ENCODE peak calls at places on chromosomes 7 and 10, in ten cellular contexts. W is renal cortical epithelial cell; P is WTC11; X is neural crest cell; O is foreskin fibroblast; T is kidney tubule cell; R is SW480; U is fibroblast of villous mesenchyme; Z is RKO; N is stimulated activated CD4-positive, alpha-beta T cell treated with anti-CD3 and anti-CD28 coated beads, Interleukin-12 subunit alpha, Interleukin-12 subunit beta, amount 100 ng/mL, for 4 hours. D is an unnamed sample.
A peak's percentile ranks its signal among the peaks of the same experiment; 100 is the strongest.

GRCh38 chr10:50420166-50420565 is 168.8 kb upstream of the ASAH2 start:
- DNase-seq in X (no peak), R (peak; percentile 7), Z (peak; percentile 12), T (no peak), N (no peak), O (no peak), W (no peak), P (no peak), U (no peak), D (no peak)

GRCh38 chr10:112278871-112279270 is 4.3 kb upstream of the TECTB start:
- DNase-seq in X (no peak), O (no peak), T (no peak), N (no peak), Z (no peak), P (no peak), W (no peak), U (no peak), R (no peak), D (no peak)

GRCh38 chr7:13982940-13983677 is 6.4 kb downstream of the ETV1 start:
- DNase-seq in N (no peak), P (no peak), R (no peak), O (peak; percentile 8), W (no peak), U (peak; percentile 8), T (no peak), Z (no peak), X (no peak), D (no peak)

GRCh38 chr10:104084482-104085142 is 1.1 kb downstream of the COL17A1 start:
- DNase-seq in R (no peak), O (no peak), X (no peak), N (no peak), Z (no peak), W (peak; percentile 59), P (no peak), U (no peak), T (peak; percentile 6), D (no peak)

GRCh38 chr7:139691253-139691781 is 86.5 kb downstream of the HIPK2 start:
- DNase-seq in X (no peak), O (peak; percentile 32), T (no peak), R (no peak), N (no peak), U (peak; percentile 91), Z (no peak), W (peak; percentile 39), P (no peak), D (no peak)

GRCh38 chr7:93028610-93029009 is 89.2 kb downstream of the SAMD9 start:
- DNase-seq in R (no peak), T (no peak), N (no peak), W (no peak), Z (no peak), O (no peak), U (no peak), P (no peak), X (no peak), D (no peak)

GRCh38 chr7:27808626-27809025 is 68.7 kb downstream of the TAX1BP1 start:
- DNase-seq in T (peak; percentile 42), X (no peak), P (no peak), R (no peak), U (peak; percentile 64), W (peak; percentile 18), N (no peak), Z (peak; percentile 28), O (peak; percentile 32), D (no peak)

GRCh38 chr7:47902013-47902412 is 46.3 kb downstream of the PKD1L1 start:
- DNase-seq in T (no peak), P (no peak), O (no peak), Z (no peak), N (no peak), W (no peak), X (peak; percentile 37), R (no peak), U (no peak), D (no peak)

GRCh38 chr10:5504146-5505072 is 5.0 kb upstream of the CALML5 start:
- DNase-seq in X (no peak), R (no peak), N (no peak), U (no peak), P (no peak), O (no peak), Z (no peak), W (no peak), T (no peak), D (no peak)

GRCh38 chr7:75945297-75946168 is 30.6 kb downstream of the POR start:
- DNase-seq in X (no peak), W (peak; percentile 93), Z (no peak), R (no peak), N (no peak), O (peak; percentile 43), U (peak; percentile 94), T (peak; percentile 66), P (no peak), D (no peak)

GRCh38 chr10:91163709-91164474 is 56.6 kb upstream of the PCGF5 start:
- DNase-seq in X (no peak), W (peak; percentile 76), Z (peak; percentile 87), U (peak; percentile 90), N (peak; percentile 64), T (peak; percentile 87), P (peak; percentile 22), R (peak; percentile 78), O (peak; percentile 93), D (no peak)

GRCh38 chr10:24963646-24964045 is 11.2 kb upstream of the PRTFDC1 start:
- DNase-seq in P (no peak), W (peak; percentile 86), N (no peak), O (no peak), U (no peak), X (no peak), R (no peak), Z (no peak), T (peak; percentile 77), D (no peak)